ENCODE peak calls at places on chromosomes 13 and 19, in eight cellular contexts. S is ovary; Z is mammary epithelial cell; T is cardiac fibroblast; M is Panc1; L is psoas muscle; F is CD8-positive, alpha-beta T cell; U is mucosa of descending colon. X is an unnamed sample.

GRCh38 chr19:48539503-48540096 is 12.4 kb upstream of the SULT2B1 start:
- DNase-seq in F (no peak), T (peak; percentile 67), S (no peak), Z (peak; percentile 51), M (no peak), U (no peak), L (no peak), X (peak; percentile 50)

GRCh38 chr13:39590466-39591036 is 12.4 kb downstream of the LHFPL6 start:
- DNase-seq in L (no peak), M (no peak), S (no peak), T (no peak), F (no peak), Z (no peak), U (no peak), X (no peak)

GRCh38 chr13:19927117-19927734 is 31.3 kb upstream of the ZMYM2 start:
- DNase-seq in Z (peak; percentile 38), F (no peak), T (peak; percentile 15), M (peak; percentile 27), L (no peak), S (no peak), U (no peak), X (peak; percentile 48)

GRCh38 chr13:67462098-67462497 is 232.0 kb upstream of the PCDH9 start:
- DNase-seq in S (no peak), F (no peak), Z (no peak), L (no peak), U (no peak), M (no peak), T (no peak), X (no peak)

GRCh38 chr13:94309997-94310842 is 169.3 kb downstream of the DCT start:
- DNase-seq in T (peak; percentile 86), M (no peak), U (no peak), S (no peak), Z (peak; percentile 81), L (no peak), F (no peak), X (peak; percentile 67)

GRCh38 chr13:84430441-84430840 is 548.2 kb upstream of the SLITRK1 start:
- DNase-seq in M (no peak), S (no peak), Z (no peak), F (no peak), T (peak; percentile 2), U (no peak), L (no peak), X (no peak)

GRCh38 chr19:48351341-48351752 is 12.4 kb downstream of the TMEM143 start:
- DNase-seq in M (no peak), U (peak; percentile 90), T (peak; percentile 66), F (peak; percentile 65), S (peak; percentile 74), Z (peak; percentile 32), L (peak; percentile 68), X (peak; percentile 55)

GRCh38 chr13:53151692-53152421 is 123.2 kb downstream of the OLFM4 start:
- DNase-seq in Z (no peak), L (no peak), U (no peak), M (peak; percentile 41), T (peak; percentile 11), F (no peak), S (no peak), X (peak; percentile 1)

GRCh38 chr13:111610879-111611278 is 290.4 kb downstream of the TEX29 start:
- DNase-seq in T (no peak), Z (no peak), M (no peak), L (no peak), F (no peak), S (no peak), U (no peak), X (no peak)

GRCh38 chr13:48370815-48371214 is 42.1 kb downstream of the LPAR6 start:
- DNase-seq in S (no peak), Z (no peak), L (no peak), T (no peak), M (no peak), U (no peak), F (no peak), X (peak; percentile 6)

GRCh38 chr19:20365146-20365545 is 198.1 kb downstream of the ZNF486 start:
- DNase-seq in M (no peak), Z (no peak), U (no peak), S (no peak), T (no peak), F (no peak), L (no peak), X (peak; percentile 41)

GRCh38 chr19:20357921-20358320 is 190.9 kb downstream of the ZNF486 start:
- DNase-seq in T (no peak), S (no peak), M (no peak), Z (no peak), U (no peak), F (no peak), L (no peak), X (no peak)

DNA sequence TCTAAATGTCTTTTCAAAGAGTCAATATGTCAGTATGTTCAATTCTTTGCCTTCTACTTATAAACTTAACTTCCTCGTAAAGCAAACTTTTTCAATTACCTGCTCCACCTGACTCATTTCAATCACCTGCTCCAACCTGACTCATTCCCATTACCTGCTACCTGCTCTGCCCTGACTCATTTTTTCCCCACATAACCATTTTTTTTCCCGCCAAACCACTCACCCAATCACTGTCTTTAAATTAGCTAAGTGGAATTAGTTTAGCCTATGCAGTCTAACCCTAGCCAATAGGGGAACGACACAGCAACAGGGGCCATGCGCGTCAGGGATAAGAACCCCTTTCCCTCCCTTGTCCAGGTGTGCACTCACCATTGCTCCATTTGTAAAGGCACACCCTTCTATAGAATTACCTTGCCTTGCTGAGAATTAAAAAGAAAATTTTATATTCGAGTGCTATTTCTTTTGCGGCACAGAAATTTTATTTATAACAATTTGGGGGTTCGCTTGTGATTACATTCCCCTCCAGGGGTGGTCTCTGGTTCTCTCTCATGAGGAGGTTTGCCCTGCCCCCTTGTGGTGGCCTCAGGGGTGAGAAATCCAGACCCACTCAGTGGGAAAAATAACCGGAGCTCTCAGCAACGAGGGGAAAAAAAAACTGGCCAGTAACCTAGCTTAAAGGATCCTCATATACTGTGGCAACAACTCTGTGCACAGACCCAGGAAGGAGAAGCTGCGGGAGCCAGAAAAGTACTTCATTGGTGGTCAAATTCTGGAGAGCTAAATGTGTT is 193.1 kb downstream of the ZNF486 start:
- DNase-seq in L (no peak), U (no peak), S (no peak), M (no peak), Z (no peak), T (no peak), F (no peak), X (no peak)
- TF ChIP-seq CTCF in L (no peak), U (no peak), S (no peak), M (peak; percentile 40), Z (no peak), T (no peak), F (no peak), X (no peak)

DNA sequence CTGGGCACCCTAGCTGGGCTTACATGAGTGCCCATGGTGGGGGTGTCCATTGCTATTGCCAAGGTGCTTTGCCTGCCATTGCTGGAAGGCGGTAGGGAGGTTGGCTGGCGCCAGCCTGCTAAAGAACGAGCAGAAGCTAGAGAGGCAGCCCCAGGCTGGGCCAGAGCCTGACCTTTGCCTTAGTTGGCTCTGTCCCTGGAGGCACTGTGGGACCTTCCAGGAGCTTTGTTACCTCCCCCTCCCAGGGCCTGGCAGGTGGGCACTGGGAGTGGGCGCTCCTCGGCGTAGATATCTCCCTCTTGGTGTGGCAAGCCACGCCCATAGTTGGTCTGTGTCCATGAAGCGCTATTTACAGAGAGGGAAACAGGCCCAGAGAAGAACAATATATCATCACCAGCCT is 2.3 kb upstream of the SLC25A42 start:
- DNase-seq in T (no peak), U (peak; percentile 43), M (no peak), F (no peak), S (no peak), L (peak; percentile 46), Z (no peak), X (no peak)
- H3K4me3 ChIP-seq in T (no peak overlapping the region), U (no peak overlapping the region), M (no peak overlapping the region), F (no peak overlapping the region), S (no peak overlapping the region), L (no peak overlapping the region), Z (no peak overlapping the region), X (no peak overlapping the region)

GRCh38 chr19:13153627-13154240 is 3.5 kb downstream of the IER2 start:
- DNase-seq in S (peak; percentile 74), U (peak; percentile 68), T (peak; percentile 62), Z (no peak), M (no peak), F (no peak), L (peak; percentile 50), X (peak; percentile 34)

GRCh38 chr19:13154241-13154778 is 4.1 kb downstream of the IER2 start:
- DNase-seq in F (peak; percentile 43), T (peak; percentile 96), U (peak; percentile 90), S (peak; percentile 93), M (no peak), Z (peak; percentile 80), L (peak; percentile 96), X (peak; percentile 96)

GRCh38 chr19:13155472-13156284 is 5.5 kb downstream of the IER2 start:
- DNase-seq in Z (peak; percentile 65), S (peak; percentile 90), U (peak; percentile 89), L (peak; percentile 85), F (peak; percentile 69), M (no peak), T (peak; percentile 94), X (peak; percentile 93)

GRCh38 chr19:13152854-13153626 is 2.8 kb downstream of the IER2 start:
- DNase-seq in F (peak; percentile 99), M (no peak), U (peak; percentile 98), S (peak; percentile 97), T (peak; percentile 98), L (peak; percentile 93), Z (peak; percentile 93), X (peak; percentile 95)

DNA sequence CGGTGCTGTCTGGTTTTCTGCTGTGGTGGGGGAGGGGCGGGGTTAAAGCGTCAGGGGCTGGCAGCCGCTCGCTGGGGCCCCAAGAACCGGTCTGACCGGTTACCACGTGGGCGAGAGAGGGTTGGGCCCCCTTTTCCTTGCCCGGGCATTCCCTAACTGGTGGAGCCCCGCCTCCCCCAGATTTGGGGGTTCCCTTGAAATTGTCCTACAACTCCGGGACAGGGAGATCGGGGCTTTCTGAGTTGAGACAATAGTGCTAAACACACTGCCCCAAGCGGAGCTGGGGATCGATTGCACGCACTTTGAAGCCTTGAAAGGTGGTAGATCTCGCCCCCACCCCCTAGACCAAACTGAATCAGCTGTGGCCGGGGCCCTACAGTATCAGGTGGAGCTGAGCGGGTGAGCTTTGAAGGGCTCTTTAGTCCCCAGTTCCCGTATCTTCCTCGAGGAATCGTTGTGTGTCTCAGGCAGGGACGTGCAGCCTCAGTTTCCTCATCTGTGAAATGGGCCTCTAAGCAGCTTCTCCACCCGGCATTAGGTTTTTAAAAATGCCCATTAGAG is 4.8 kb downstream of the IER2 start:
- DNase-seq in F (peak; percentile 56), S (peak; percentile 87), Z (peak; percentile 89), L (peak; percentile 69), M (no peak), T (no peak), U (peak; percentile 93), X (peak; percentile 67)
- TF ChIP-seq CTCF in F (peak; percentile 26), S (no peak), Z (no peak), L (no peak), M (no peak), T (peak; percentile 28), U (no peak), X (peak; percentile 20)

DNA sequence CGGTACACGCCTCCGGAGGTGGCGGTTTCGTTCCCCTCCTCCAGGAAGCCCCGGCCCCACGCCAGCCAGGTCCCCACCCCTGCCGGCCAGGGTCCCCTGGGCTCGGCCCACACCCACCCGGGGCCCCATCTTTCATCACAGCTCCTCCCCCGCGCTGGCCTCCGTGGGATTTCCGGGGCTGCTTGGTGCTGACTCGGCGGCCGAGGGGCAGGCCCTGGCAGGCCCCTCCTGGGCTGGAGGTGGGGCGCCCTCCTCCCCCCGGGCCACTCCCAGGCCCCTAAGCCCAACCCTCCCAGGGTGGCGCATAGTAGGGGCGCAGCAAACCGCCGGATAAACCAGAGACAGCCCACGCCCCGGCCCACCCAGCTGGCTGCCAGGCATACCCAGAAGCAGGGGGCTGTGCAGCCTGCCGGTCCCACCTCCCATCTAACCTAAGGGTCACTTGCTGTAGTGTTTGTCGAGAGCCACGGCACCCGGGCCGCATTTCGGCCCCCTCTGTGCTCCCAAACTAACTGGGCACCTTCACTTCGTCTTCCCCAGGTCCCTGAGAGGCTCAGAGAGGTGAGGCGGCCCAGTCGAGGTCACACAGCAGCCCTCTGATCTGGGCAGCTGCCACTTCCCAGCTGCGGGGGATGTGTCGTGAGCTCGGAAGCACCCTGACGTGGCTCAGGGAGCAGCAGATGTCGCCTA is 6.6 kb downstream of the ZBTB7A start:
- DNase-seq in F (peak; percentile 61), L (peak; percentile 84), T (peak; percentile 63), U (peak; percentile 92), Z (peak; percentile 83), S (peak; percentile 78), M (no peak), X (peak; percentile 80)
- H3K4me3 ChIP-seq in F (peak overlapping the region; percentile 35), L (peak overlapping the region; percentile 97), T (peak overlapping the region; percentile 5), U (no peak overlapping the region), Z (peak overlapping the region; percentile 47), S (peak overlapping the region; percentile 21), M (peak overlapping the region; percentile 7), X (peak overlapping the region; percentile 54)

X was measured in fibroblast of villous mesenchyme.